ENCODE peak calls at places on chromosomes 5 and 9, in five cellular contexts. D is CD4-positive, alpha-beta memory T cell; N is H9; P is IMR-90; I is heart right ventricle. W is an unnamed sample.

GRCh38 chr9:133786936-133787748 is 49.0 kb upstream of the SARDH start:
- DNase-seq in D (no peak), N (no peak), P (no peak), I (no peak), W (no peak)

GRCh38 chr9:123933401-123933800 is 3.5 kb upstream of the DENND1A start:
- DNase-seq in N (no peak), D (no peak), P (peak; percentile 79), I (no peak), W (no peak)

GRCh38 chr5:134409321-134409720 is 2.4 kb downstream of the CDKN2AIPNL start:
- DNase-seq in D (no peak), P (no peak), N (no peak), I (no peak), W (no peak)

GRCh38 chr5:138890686-138891085 is 15.6 kb upstream of the LRRTM2 start:
- DNase-seq in N (no peak), P (peak; percentile 20), D (no peak), I (no peak), W (no peak)

GRCh38 chr9:112378441-112379176 is 1.3 kb upstream of the HSDL2 start:
- DNase-seq in D (no peak), N (peak; percentile 36), I (no peak), P (no peak), W (peak; percentile 0)

GRCh38 chr5:16140417-16140816 is 39.2 kb downstream of the MARCHF11 start:
- DNase-seq in P (no peak), I (no peak), N (no peak), D (no peak), W (no peak)

GRCh38 chr5:55363861-55364260 is 56.1 kb downstream of the MTREX start:
- DNase-seq in D (no peak), P (peak; percentile 28), N (no peak), I (no peak), W (no peak)

GRCh38 chr9:98259791-98260190 is 4.3 kb upstream of the TBC1D2 start:
- DNase-seq in D (no peak), I (no peak), N (no peak), P (no peak), W (no peak)

GRCh38 chr5:173825215-173825865 is 62.8 kb upstream of the CPEB4 start:
- DNase-seq in D (no peak), P (no peak), I (no peak), N (no peak), W (no peak)

GRCh38 chr5:157544623-157544989 is 31.0 kb downstream of the ADAM19 start:
- DNase-seq in D (peak; percentile 58), I (no peak), P (no peak), N (no peak), W (no peak)

GRCh38 chr5:107372723-107373487 is 297.8 kb downstream of the EFNA5 start:
- DNase-seq in I (no peak), P (peak; percentile 12), N (no peak), D (no peak), W (no peak)

GRCh38 chr9:15142903-15143534 is 164.0 kb downstream of the TTC39B start:
- DNase-seq in P (peak; percentile 70), I (no peak), N (peak; percentile 43), D (no peak), W (no peak)

GRCh38 chr9:112719292-112719691 is 1.4 kb upstream of the INIP start:
- DNase-seq in P (no peak), I (no peak), D (no peak), N (no peak), W (no peak)

GRCh38 chr9:120676767-120677402 is 37.4 kb downstream of the MEGF9 start:
- DNase-seq in N (no peak), I (no peak), P (no peak), D (no peak), W (no peak)

GRCh38 chr5:180494510-180495181 is 467 bp downstream of the CNOT6 start:
- DNase-seq in P (no peak), I (peak; percentile 28), D (peak; percentile 65), N (peak; percentile 48), W (peak; percentile 26)

GRCh38 chr9:87212563-87213154 is 265.4 kb upstream of the GAS1 start:
- DNase-seq in P (peak; percentile 39), N (peak; percentile 36), I (no peak), D (no peak), W (no peak)

GRCh38 chr5:10982616-10983015 is 221.6 kb upstream of the DAP start:
- DNase-seq in N (no peak), I (no peak), D (no peak), P (no peak), W (no peak)

GRCh38 chr5:35223777-35224395 is 6.4 kb downstream of the PRLR start:
- DNase-seq in I (no peak), D (no peak), N (no peak), P (no peak), W (no peak)

GRCh38 chr9:96270236-96270635 is 31.7 kb downstream of the HSD17B3 start:
- DNase-seq in I (no peak), N (no peak), D (no peak), P (no peak), W (no peak)

GRCh38 chr5:33776151-33776550 is 115.6 kb downstream of the ADAMTS12 start:
- DNase-seq in I (no peak), D (no peak), N (no peak), P (no peak), W (no peak)

GRCh38 chr9:94950040-94950732 is 223.7 kb downstream of the AOPEP start:
- DNase-seq in I (no peak), P (no peak), N (no peak), D (no peak), W (no peak)

GRCh38 chr9:126702501-126703329 is 89.0 kb downstream of the LMX1B start:
- DNase-seq in P (no peak), N (peak; percentile 81), I (no peak), D (no peak), W (peak; percentile 23)

GRCh38 chr5:36611520-36612274 is 5.3 kb downstream of the SLC1A3 start:
- DNase-seq in D (no peak), P (no peak), I (peak; percentile 44), N (no peak), W (no peak)

GRCh38 chr5:134086215-134086942 is 28.1 kb upstream of the TCF7 start:
- DNase-seq in N (peak; percentile 6), P (no peak), I (no peak), D (no peak), W (no peak)

GRCh38 chr9:98502976-98503325 is 205.8 kb downstream of the GABBR2 start:
- DNase-seq in N (peak; percentile 60), D (no peak), I (no peak), P (peak; percentile 56), W (no peak)

GRCh38 chr5:73816656-73817420 is 190.8 kb downstream of the ARHGEF28 start:
- DNase-seq in N (no peak), D (no peak), I (no peak), P (peak; percentile 92), W (no peak)

GRCh38 chr5:43020294-43020711 is 19.8 kb downstream of the ANXA2R start:
- DNase-seq in N (peak; percentile 52), P (peak; percentile 59), I (no peak), D (peak; percentile 53), W (no peak)

GRCh38 chr9:137550241-137550621 is at the start of gene PNPLA7:
- DNase-seq in D (peak; percentile 80), N (peak; percentile 86), I (peak; percentile 92), P (peak; percentile 43), W (peak; percentile 49)

GRCh38 chr9:22088372-22089063 is 79.4 kb upstream of the CDKN2B start:
- DNase-seq in N (no peak), P (no peak), D (no peak), I (no peak), W (no peak)

GRCh38 chr5:176590035-176590729 is 19.8 kb downstream of the GPRIN1 start:
- DNase-seq in P (no peak), N (no peak), I (no peak), D (no peak), W (no peak)

GRCh38 chr5:78527925-78528324 is 120.6 kb downstream of the LHFPL2 start:
- DNase-seq in P (no peak), I (no peak), N (no peak), D (no peak), W (no peak)

GRCh38 chr5:78530342-78531096 is 118.1 kb downstream of the LHFPL2 start:
- DNase-seq in D (no peak), N (no peak), P (peak; percentile 99), I (no peak), W (no peak)

GRCh38 chr5:78523314-78524193 is 125.0 kb downstream of the LHFPL2 start:
- DNase-seq in P (no peak), D (no peak), N (no peak), I (no peak), W (no peak)

GRCh38 chr5:78526049-78526525 is 122.5 kb downstream of the LHFPL2 start:
- DNase-seq in D (no peak), I (no peak), N (no peak), P (peak; percentile 81), W (no peak)

GRCh38 chr5:78527054-78527884 is 121.3 kb downstream of the LHFPL2 start:
- DNase-seq in D (no peak), P (peak; percentile 94), N (peak; percentile 53), I (peak; percentile 87), W (no peak)
- H3K4me1 ChIP-seq in D (no peaks in the 10 kb centered on the region), P (peaks cover 31% of the 10 kb centered on the region), N (no peaks in the 10 kb centered on the region), I (peaks cover 19% of the 10 kb centered on the region), W (no peaks in the 10 kb centered on the region)

DNA sequence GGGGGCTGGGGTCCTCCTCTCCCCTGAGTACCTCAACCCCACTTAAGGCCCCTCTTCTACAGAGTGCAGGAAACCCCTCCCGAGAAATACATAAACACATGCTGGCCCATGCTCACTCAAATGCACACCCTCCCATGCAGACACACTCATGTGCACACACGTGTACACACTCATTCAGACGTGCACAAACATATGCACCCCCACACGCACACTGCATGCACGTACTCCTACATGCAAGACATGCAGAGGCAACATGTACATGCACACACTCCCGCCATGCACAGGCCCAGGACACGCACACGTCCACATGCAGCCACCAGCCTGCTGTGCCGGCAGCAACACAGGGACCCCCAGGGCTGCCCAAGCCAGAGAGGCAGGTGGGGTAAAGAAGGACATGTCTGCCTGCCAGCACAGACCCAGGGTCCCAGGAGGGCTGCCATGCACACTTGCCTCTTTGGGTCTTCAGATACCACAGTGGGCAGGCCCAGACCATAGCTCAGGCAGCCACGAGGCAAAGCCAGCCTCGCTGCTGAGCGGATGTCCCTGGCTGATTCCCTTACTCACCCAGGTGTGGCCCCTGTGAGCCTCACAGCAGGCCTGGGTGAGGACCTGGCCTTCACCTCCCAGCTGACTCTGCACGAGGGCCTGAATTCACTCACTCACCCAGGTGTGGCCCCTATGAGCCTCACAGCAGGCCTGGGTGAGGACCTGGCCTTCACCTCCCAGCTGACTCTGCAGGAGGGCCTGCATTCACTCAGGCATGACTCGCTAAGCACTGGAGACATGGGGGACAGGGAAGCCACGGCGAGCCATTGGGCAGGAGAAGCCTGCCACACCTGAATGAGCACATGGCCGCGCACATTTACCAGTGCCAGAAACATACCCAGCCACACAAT is 7.8 kb downstream of the ADAMTS2 start:
- DNase-seq in I (no peak), P (no peak), D (no peak), N (no peak), W (no peak)
- H3K27me3 ChIP-seq in I (peaks cover 42% of the 10 kb centered on the region), P (no peaks in the 10 kb centered on the region), D (peaks cover 4% of the 10 kb centered on the region), N (no peaks in the 10 kb centered on the region), W (no peaks in the 10 kb centered on the region)

GRCh38 chr5:3330442-3330841 is 265.2 kb upstream of the IRX1 start:
- DNase-seq in D (no peak), P (no peak), I (no peak), N (no peak), W (no peak)
- H3K9me3 ChIP-seq in D (no peaks in the 10 kb centered on the region), P (peaks cover 35% of the 10 kb centered on the region), I (no peaks in the 10 kb centered on the region), N (no peaks in the 10 kb centered on the region), W (no peaks in the 10 kb centered on the region)

GRCh38 chr9:128409450-128409849 is 11.2 kb upstream of the CERCAM start:
- DNase-seq in N (no peak), I (no peak), P (no peak), D (no peak), W (no peak)
- H3K4me1 ChIP-seq in N (no peaks in the 10 kb centered on the region), I (no peaks in the 10 kb centered on the region), P (peaks cover 6% of the 10 kb centered on the region), D (no peaks in the 10 kb centered on the region), W (no peaks in the 10 kb centered on the region)

W was measured in effector memory CD4-positive, alpha-beta T cell.